ENCODE peak calls at places on chromosome 14, in four cellular contexts. U is uterus, P is A549, B is lung. E is an unnamed sample.

GRCh38 chr14:61547186-61548121 is 147.9 kb upstream of the HIF1A start:
- DNase-seq in U (no peak), P (peak; percentile 62), B (no peak), E (peak; percentile 80)

GRCh38 chr14:60753264-60754126 is 18.9 kb downstream of the MNAT1 start:
- DNase-seq in U (no peak), P (no peak), B (no peak), E (no peak)

GRCh38 chr14:45757655-45758054 is 504.7 kb upstream of the MIS18BP1 start:
- DNase-seq in U (no peak), P (no peak), B (no peak), E (no peak)

GRCh38 chr14:40599726-40600125 is 1007.0 kb upstream of the LRFN5 start:
- DNase-seq in U (no peak), P (no peak), B (no peak), E (no peak)

GRCh38 chr14:99674064-99674650 is 9.9 kb upstream of the CYP46A1 start:
- DNase-seq in U (no peak), P (no peak), B (no peak), E (no peak)

GRCh38 chr14:60266021-60266937 is 17.3 kb downstream of the PPM1A start:
- DNase-seq in U (no peak), P (peak; percentile 16), B (no peak), E (no peak)

GRCh38 chr14:67400434-67400833 is 11.5 kb downstream of the PLEK2 start:
- DNase-seq in U (no peak), P (no peak), B (no peak), E (no peak)

GRCh38 chr14:51666831-51667230 is 15.1 kb downstream of the FRMD6 start:
- DNase-seq in U (no peak), P (no peak), B (no peak), E (no peak)

GRCh38 chr14:54776361-54777001 is 126.1 kb downstream of the GCH1 start:
- DNase-seq in U (no peak), P (no peak), B (no peak), E (no peak)

GRCh38 chr14:105315941-105316562 is 1.5 kb downstream of the PACS2 start:
- DNase-seq in U (no peak), P (no peak), B (no peak), E (no peak)

GRCh38 chr14:78701246-78701645 is 531.1 kb downstream of the NRXN3 start:
- DNase-seq in U (no peak), P (no peak), B (no peak), E (no peak)

GRCh38 chr14:69845787-69846186 is 33.4 kb upstream of the SMOC1 start:
- DNase-seq in U (no peak), P (no peak), B (no peak), E (no peak)

GRCh38 chr14:100692256-100692655 is 34.4 kb upstream of the DLK1 start:
- DNase-seq in U (no peak), P (no peak), B (no peak), E (no peak)

GRCh38 chr14:61247935-61248334 is 33.2 kb downstream of the TMEM30B start:
- DNase-seq in U (no peak), P (no peak), B (no peak), E (no peak)

GRCh38 chr14:100443643-100444042 is 120.5 kb downstream of the SLC25A47 start:
- DNase-seq in U (no peak), P (no peak), B (no peak), E (no peak)

GRCh38 chr14:69154779-69155178 is 1.9 kb upstream of the DCAF5 start:
- DNase-seq in U (no peak), P (peak; percentile 65), B (peak; percentile 40), E (no peak)

GRCh38 chr14:61491224-61491623 is 169.8 kb downstream of the PRKCH start:
- DNase-seq in U (no peak), P (no peak), B (no peak), E (no peak)

GRCh38 chr14:101849125-101849524 is 87.6 kb downstream of the PPP2R5C start:
- DNase-seq in U (no peak), P (no peak), B (no peak), E (no peak)

GRCh38 chr14:58693048-58693447 is 55.3 kb downstream of the DACT1 start:
- DNase-seq in U (no peak), P (no peak), B (no peak), E (no peak)

GRCh38 chr14:20428010-20428365 is 8.0 kb downstream of the KLHL33 start:
- DNase-seq in U (no peak), P (no peak), B (no peak), E (no peak)

GRCh38 chr14:61766136-61766535 is 3.9 kb downstream of the SNAPC1 start:
- DNase-seq in U (no peak), P (no peak), B (no peak), E (no peak)

GRCh38 chr14:93984070-93984469 is 7.7 kb upstream of the ASB2 start:
- DNase-seq in U (no peak), P (no peak), B (no peak), E (no peak)

GRCh38 chr14:84250863-84251262 is 1279.1 kb upstream of the FLRT2 start:
- DNase-seq in U (no peak), P (no peak), B (no peak), E (no peak)

GRCh38 chr14:33796356-33796755 is 154.5 kb downstream of the EGLN3 start:
- DNase-seq in U (no peak), P (no peak), B (no peak), E (no peak)

GRCh38 chr14:69484444-69485113 is at the start of gene PLEKHD1:
- DNase-seq in U (no peak), P (peak; percentile 51), B (peak; percentile 55), E (no peak)

GRCh38 chr14:50348933-50349332 is 36.8 kb downstream of the DMAC2L start:
- DNase-seq in U (no peak), P (no peak), B (no peak), E (no peak)

GRCh38 chr14:20956376-20956976 is 1.2 kb downstream of the RNASE2 start:
- DNase-seq in U (no peak), P (no peak), B (no peak), E (no peak)

GRCh38 chr14:103846569-103847438 is 571 bp downstream of the PPP1R13B start:
- DNase-seq in U (no peak), P (no peak), B (no peak), E (no peak)
- H3K27ac ChIP-seq in U (peak overlapping the region; percentile 80), P (peak overlapping the region; percentile 72), B (peak overlapping the region; percentile 93), E (peak overlapping the region; percentile 68)

GRCh38 chr14:32200368-32201195 is 1.3 kb upstream of the RNU6-7 start:
- DNase-seq in U (no peak), P (no peak), B (no peak), E (no peak)
- H3K27ac ChIP-seq in U (peak overlapping the region; percentile 89), P (peak overlapping the region; percentile 80), B (peak overlapping the region; percentile 88), E (no peak overlapping the region)

GRCh38 chr14:74083784-74084276 is 423 bp downstream of the ALDH6A1 start:
- DNase-seq in U (no peak), P (no peak), B (no peak), E (no peak)
- H3K27ac ChIP-seq in U (peak overlapping the region; percentile 74), P (peak overlapping the region; percentile 65), B (peak overlapping the region; percentile 91), E (no peak overlapping the region)

DNA sequence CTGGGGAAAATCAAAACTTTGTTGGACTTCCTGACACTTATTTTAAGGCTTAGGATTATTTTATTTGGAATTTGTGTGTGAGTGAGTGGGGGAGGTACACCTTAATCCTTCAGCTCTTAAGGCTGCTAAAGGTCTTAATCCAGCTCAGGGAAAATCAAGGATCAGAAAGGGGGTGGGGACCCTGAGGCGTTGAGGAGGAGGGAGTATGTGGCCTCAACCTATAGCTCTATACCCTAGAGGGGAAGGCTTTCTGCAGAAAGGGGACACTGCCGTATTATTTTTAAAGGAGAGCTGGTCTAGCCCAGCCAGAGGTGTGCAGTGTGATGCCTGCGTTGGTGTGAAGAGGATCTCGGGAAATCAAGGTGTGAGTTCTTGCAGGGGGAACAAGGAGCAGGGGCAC is 20.0 kb downstream of the IRF2BPL start:
- DNase-seq in U (no peak), P (no peak), B (no peak), E (no peak)
- H3K27ac ChIP-seq in U (peak overlapping the region; percentile 70), P (no peak overlapping the region), B (peak overlapping the region; percentile 77), E (peak overlapping the region; percentile 90)

GRCh38 chr14:103422981-103423600 is 37.9 kb downstream of the MARK3 start:
- DNase-seq in U (no peak), P (no peak), B (no peak), E (no peak)

GRCh38 chr14:103416916-103417315 is 31.7 kb downstream of the MARK3 start:
- DNase-seq in U (no peak), P (no peak), B (no peak), E (no peak)

DNA sequence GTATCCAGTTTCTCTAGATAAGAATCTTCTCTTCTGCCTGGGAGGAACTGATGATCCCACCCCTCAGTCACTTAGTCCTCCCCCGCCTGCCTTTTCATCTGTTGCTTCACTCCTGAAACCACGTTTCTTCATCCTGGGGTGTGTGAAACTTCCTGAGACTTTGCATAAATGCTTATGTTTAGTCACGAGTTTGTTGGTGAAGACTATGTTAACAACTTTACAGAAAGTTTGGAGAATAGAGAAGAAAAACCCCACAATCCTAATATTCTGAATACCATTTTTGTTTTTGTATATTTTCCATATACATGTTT is 33.2 kb downstream of the MARK3 start:
- DNase-seq in U (no peak), P (no peak), B (peak; percentile 37), E (no peak)
- H3K27ac ChIP-seq in U (peak overlapping the region; percentile 35), P (no peak overlapping the region), B (no peak overlapping the region), E (peak overlapping the region; percentile 25)

DNA sequence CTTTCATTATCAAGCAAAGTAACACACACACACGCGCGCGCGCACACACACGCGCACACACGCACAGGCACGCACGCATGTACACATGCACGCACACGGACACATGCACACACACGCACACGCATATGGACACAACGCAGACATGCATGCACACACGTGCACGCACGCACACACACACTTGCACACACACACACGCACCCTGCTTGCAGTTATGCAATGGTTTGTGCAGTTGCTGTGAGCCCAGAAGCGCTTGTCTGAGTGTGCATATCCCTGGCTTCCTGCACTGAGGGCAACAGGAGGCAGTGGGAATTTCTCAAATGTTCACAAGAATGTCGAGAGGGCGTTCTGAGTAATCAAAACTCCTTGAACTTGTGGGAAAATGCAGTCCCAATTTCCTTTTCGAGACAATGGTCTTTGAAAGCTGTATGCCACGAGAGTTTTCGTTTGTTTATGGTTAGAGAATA is 41.6 kb downstream of the NFKBIA start:
- DNase-seq in U (peak; percentile 47), P (no peak), B (no peak), E (no peak)
- H3K27ac ChIP-seq in U (no peak overlapping the region), P (no peak overlapping the region), B (peak overlapping the region; percentile 27), E (no peak overlapping the region)